ENCODE peak calls at places on chromosomes 3 and 15, in five cellular contexts. X is H1, E is neuronal stem cell, Y is H9, U is mesenchymal stem cell. H is an unnamed sample.
A peak's percentile ranks its signal among the peaks of the same experiment; 100 is the strongest.

GRCh38 chr15:101534376-101534970 is 45.0 kb upstream of the PCSK6 start:
- DNase-seq in Y (peak; percentile 20), X (no peak), U (no peak), E (no peak), H (no peak)

GRCh38 chr15:89514186-89514585 is 17.8 kb upstream of the RHCG start:
- DNase-seq in U (no peak), E (no peak), X (no peak), Y (no peak), H (no peak)

GRCh38 chr3:195818301-195818700 is 6.6 kb upstream of the MUC4 start:
- DNase-seq in U (no peak), E (no peak), X (no peak), Y (no peak), H (no peak)

GRCh38 chr3:81375921-81376320 is 385.5 kb downstream of the GBE1 start:
- DNase-seq in E (no peak), X (no peak), Y (no peak), U (no peak), H (no peak)

GRCh38 chr3:150970665-150971327 is 1.7 kb downstream of the CLRN1 start:
- DNase-seq in E (no peak), X (no peak), U (peak; percentile 64), Y (no peak), H (no peak)

GRCh38 chr3:48926425-48927392 is 8.1 kb downstream of the ARIH2 start:
- DNase-seq in X (no peak), Y (no peak), E (no peak), U (peak; percentile 45), H (no peak)

GRCh38 chr3:155745795-155746550 is 1.1 kb upstream of the PLCH1 start:
- DNase-seq in Y (peak; percentile 81), X (peak; percentile 49), E (peak; percentile 81), U (peak; percentile 38), H (peak; percentile 20)

GRCh38 chr3:12838179-12838965 is 3.0 kb downstream of the RPL32 start:
- DNase-seq in Y (no peak), E (no peak), X (no peak), U (no peak), H (no peak)

GRCh38 chr3:116474356-116475200 is 29.3 kb upstream of the LSAMP start:
- DNase-seq in Y (no peak), U (peak; percentile 20), X (no peak), E (peak; percentile 0), H (no peak)

GRCh38 chr3:192845196-192845855 is 72.3 kb downstream of the MB21D2 start:
- DNase-seq in E (no peak), U (peak; percentile 70), X (no peak), Y (no peak), H (no peak)

GRCh38 chr15:66071160-66071559 is 182.4 kb downstream of the MEGF11 start:
- DNase-seq in U (no peak), E (no peak), Y (no peak), X (no peak), H (no peak)

GRCh38 chr15:74619916-74620635 is 4.4 kb downstream of the CLK3 start:
- DNase-seq in Y (no peak), E (no peak), U (no peak), X (no peak), H (no peak)

GRCh38 chr3:46866032-46866595 is 2.9 kb upstream of the MYL3 start:
- DNase-seq in Y (no peak), U (no peak), X (no peak), E (no peak), H (no peak)

GRCh38 chr3:34015204-34016142 is 217.0 kb downstream of the PDCD6IP start:
- DNase-seq in Y (peak; percentile 43), E (no peak), U (no peak), X (no peak), H (peak; percentile 8)

GRCh38 chr3:185362850-185363661 is at the start of gene MAP3K13:
- DNase-seq in Y (peak; percentile 88), X (peak; percentile 46), U (peak; percentile 97), E (peak; percentile 90), H (peak; percentile 87)

GRCh38 chr3:126606021-126606420 is 47.3 kb upstream of the C3orf22 start:
- DNase-seq in E (no peak), U (no peak), Y (no peak), X (no peak), H (no peak)

GRCh38 chr3:121431717-121432517 is 113.9 kb downstream of the POLQ start:
- DNase-seq in Y (no peak), U (peak; percentile 72), X (no peak), E (no peak), H (peak; percentile 52)

GRCh38 chr3:25460751-25461150 is 32.7 kb downstream of the RARB start:
- DNase-seq in X (no peak), E (no peak), U (peak; percentile 37), Y (no peak), H (no peak)

GRCh38 chr3:86792316-86792715 is 198.6 kb downstream of the VGLL3 start:
- DNase-seq in E (no peak), U (no peak), Y (no peak), X (no peak), H (no peak)

GRCh38 chr3:189974372-189974771 is 146.3 kb downstream of the P3H2 start:
- DNase-seq in Y (no peak), X (no peak), U (no peak), E (no peak), H (no peak)

GRCh38 chr15:40857601-40858351 is 13.9 kb downstream of the SPINT1 start:
- DNase-seq in U (peak; percentile 71), Y (peak; percentile 87), E (peak; percentile 75), X (no peak), H (peak; percentile 97)

GRCh38 chr3:169430687-169431404 is 232.7 kb downstream of the MECOM start:
- DNase-seq in U (no peak), X (no peak), Y (no peak), E (no peak), H (no peak)

GRCh38 chr3:195558602-195559001 is 15.5 kb upstream of the PPP1R2 start:
- DNase-seq in E (no peak), X (no peak), U (no peak), Y (no peak), H (no peak)

GRCh38 chr3:125150525-125151436 is 61.8 kb downstream of the SLC12A8 start:
- DNase-seq in E (no peak), U (no peak), X (no peak), Y (peak; percentile 72), H (peak; percentile 58)

GRCh38 chr15:81155375-81156218 is 21.5 kb downstream of the CFAP161 start:
- DNase-seq in X (no peak), E (no peak), Y (no peak), U (peak; percentile 36), H (peak; percentile 57)

GRCh38 chr15:29747837-29748417 is 74.3 kb downstream of the TJP1 start:
- DNase-seq in Y (no peak), E (no peak), U (peak; percentile 28), X (no peak), H (no peak)

GRCh38 chr15:99213187-99213811 is 36.1 kb downstream of the TTC23 start:
- DNase-seq in Y (peak; percentile 36), E (peak; percentile 42), X (peak; percentile 19), U (peak; percentile 76), H (peak; percentile 43)

GRCh38 chr15:41256577-41257038 is 25.5 kb downstream of the CHP1 start:
- DNase-seq in U (no peak), Y (no peak), E (no peak), X (no peak), H (no peak)

GRCh38 chr3:179646177-179646576 is 6.7 kb upstream of the USP13 start:
- DNase-seq in Y (no peak), U (no peak), E (no peak), X (no peak), H (no peak)

GRCh38 chr3:179146911-179147570 is 1.1 kb upstream of the PIK3CA start:
- DNase-seq in U (peak; percentile 83), X (no peak), Y (no peak), E (peak; percentile 57), H (peak; percentile 56)

GRCh38 chr3:115325539-115325938 is 178.5 kb upstream of the ZBTB20 start:
- DNase-seq in E (peak; percentile 62), U (peak; percentile 43), Y (peak; percentile 68), X (no peak), H (peak; percentile 36)

GRCh38 chr3:161274691-161275298 is 53.7 kb downstream of the NMD3 start:
- DNase-seq in E (peak; percentile 18), X (peak; percentile 13), Y (peak; percentile 43), U (peak; percentile 64), H (peak; percentile 41)

GRCh38 chr3:139970526-139970925 is 35.5 kb downstream of the CLSTN2 start:
- DNase-seq in E (no peak), Y (no peak), U (no peak), X (no peak), H (no peak)

GRCh38 chr3:101026244-101026643 is 33.0 kb upstream of the ABI3BP start:
- DNase-seq in U (no peak), X (no peak), E (no peak), Y (no peak), H (no peak)
- H3K14ac ChIP-seq in U (peak overlapping the region; percentile 8), X (no peak overlapping the region), E (no peak overlapping the region), Y (no peak overlapping the region), H (no peak overlapping the region)

GRCh38 chr3:69370156-69370944 is 15.5 kb downstream of the FRMD4B start:
- DNase-seq in E (no peak), U (no peak), X (no peak), Y (no peak), H (peak; percentile 58)
- H2AFZ ChIP-seq in E (no peak overlapping the region), U (no peak overlapping the region), X (no peak overlapping the region), Y (no peak overlapping the region), H (no peak overlapping the region)

DNA sequence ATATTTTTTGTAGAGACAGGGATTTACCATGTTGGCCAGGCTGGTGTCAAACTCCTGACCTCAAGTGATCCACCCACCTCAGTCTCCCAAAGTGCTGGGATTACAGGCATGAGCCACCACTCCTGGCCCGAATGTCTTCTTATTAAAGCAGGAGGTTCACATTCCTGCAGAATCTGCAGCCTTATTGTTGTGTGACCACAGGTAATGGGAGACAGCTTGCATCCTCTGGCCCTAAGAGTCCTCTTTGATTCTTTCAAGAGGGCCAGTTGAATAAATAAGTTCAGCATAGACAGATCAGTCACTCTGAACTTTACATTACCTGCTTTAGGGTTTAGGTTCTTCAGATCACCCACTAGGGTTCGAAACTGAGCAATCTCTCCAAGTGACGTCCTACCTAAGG is 172.9 kb upstream of the TOPAZ1 start:
- DNase-seq in E (no peak), U (no peak), X (no peak), Y (no peak), H (no peak)
- H2BK12ac ChIP-seq in E (no peak overlapping the region), U (no peak overlapping the region), X (no peak overlapping the region), Y (no peak overlapping the region), H (no peak overlapping the region)

GRCh38 chr15:78506971-78507830 is at the start of gene HYKK:
- DNase-seq in U (peak; percentile 99), Y (peak; percentile 99), E (peak; percentile 92), X (peak; percentile 87), H (peak; percentile 99)
- H3K14ac ChIP-seq in U (peak within 1 kb of the TSS; percentile 81), Y (peak within 1 kb of the TSS; percentile 81), E (peak within 1 kb of the TSS; percentile 71), X (no peak within 1 kb of the TSS), H (no peak within 1 kb of the TSS)

GRCh38 chr3:187737401-187738088 is 7.7 kb downstream of the BCL6 start:
- DNase-seq in X (no peak), U (peak; percentile 91), Y (peak; percentile 56), E (no peak), H (peak; percentile 96)

GRCh38 chr3:187738089-187738399 is 7.2 kb downstream of the BCL6 start:
- DNase-seq in E (no peak), U (no peak), Y (no peak), X (no peak), H (no peak)

GRCh38 chr3:187739125-187739560 is 6.1 kb downstream of the BCL6 start:
- DNase-seq in X (no peak), Y (no peak), U (no peak), E (peak; percentile 49), H (no peak)

GRCh38 chr3:187739561-187740445 is 5.5 kb downstream of the BCL6 start:
- DNase-seq in E (peak; percentile 83), U (peak; percentile 95), Y (peak; percentile 86), X (no peak), H (peak; percentile 90)

GRCh38 chr3:187738400-187739124 is 6.7 kb downstream of the BCL6 start:
- DNase-seq in Y (peak; percentile 89), E (peak; percentile 88), U (peak; percentile 95), X (peak; percentile 86), H (peak; percentile 88)
- H2AFZ ChIP-seq in Y (peak overlapping the region; percentile 93), E (peak overlapping the region; percentile 88), U (peak overlapping the region; percentile 6), X (peak overlapping the region; percentile 89), H (peak overlapping the region; percentile 65)

H was measured in trophoblast cell.